ENCODE peak calls at places on chromosomes 5 and 9, in nine cellular contexts. One of them, this sample, is unnamed.

GRCh38 chr5:72036951-72037350 is 70.3 kb upstream of the MAP1B start:
- DNase-seq in ureter: no peak
- DNase-seq in psoas muscle: no peak
- DNase-seq in HuH-7.5: no peak
- DNase-seq in effector memory CD4-positive, alpha-beta T cell: no peak
- DNase-seq in stimulated activated CD8-positive, alpha-beta memory T cell treated with anti-CD3 and anti-CD28 coated beads, Interleukin-2, amount 100 ng/mL, for 48 hours: no peak
- DNase-seq in GM18507: no peak
- DNase-seq in heart right ventricle: no peak
- DNase-seq in ELR: peak
- DNase-seq in this sample: no peak

GRCh38 chr9:134192311-134192950 is 28.1 kb upstream of the RNU6ATAC start:
- DNase-seq in ureter: no peak
- DNase-seq in psoas muscle: peak
- DNase-seq in HuH-7.5: no peak
- DNase-seq in effector memory CD4-positive, alpha-beta T cell: no peak
- DNase-seq in stimulated activated CD8-positive, alpha-beta memory T cell treated with anti-CD3 and anti-CD28 coated beads, Interleukin-2, amount 100 ng/mL, for 48 hours: no peak
- DNase-seq in GM18507: no peak
- DNase-seq in heart right ventricle: no peak
- DNase-seq in ELR: no peak
- DNase-seq in this sample: no peak

GRCh38 chr5:134570365-134570758 is 44.9 kb downstream of the JADE2 start:
- DNase-seq in ureter: no peak
- DNase-seq in psoas muscle: no peak
- DNase-seq in HuH-7.5: no peak
- DNase-seq in effector memory CD4-positive, alpha-beta T cell: no peak
- DNase-seq in stimulated activated CD8-positive, alpha-beta memory T cell treated with anti-CD3 and anti-CD28 coated beads, Interleukin-2, amount 100 ng/mL, for 48 hours: no peak
- DNase-seq in GM18507: no peak
- DNase-seq in heart right ventricle: no peak
- DNase-seq in ELR: no peak
- DNase-seq in this sample: no peak

GRCh38 chr5:170273968-170274710 is 23.4 kb downstream of the LCP2 start:
- DNase-seq in ureter: no peak
- DNase-seq in psoas muscle: no peak
- DNase-seq in HuH-7.5: no peak
- DNase-seq in effector memory CD4-positive, alpha-beta T cell: no peak
- DNase-seq in stimulated activated CD8-positive, alpha-beta memory T cell treated with anti-CD3 and anti-CD28 coated beads, Interleukin-2, amount 100 ng/mL, for 48 hours: no peak
- DNase-seq in GM18507: no peak
- DNase-seq in heart right ventricle: no peak
- DNase-seq in ELR: peak
- DNase-seq in this sample: peak

GRCh38 chr9:124350485-124351263 is 64.6 kb downstream of the PSMB7 start:
- DNase-seq in ureter: no peak
- DNase-seq in psoas muscle: no peak
- DNase-seq in HuH-7.5: peak
- DNase-seq in effector memory CD4-positive, alpha-beta T cell: no peak
- DNase-seq in stimulated activated CD8-positive, alpha-beta memory T cell treated with anti-CD3 and anti-CD28 coated beads, Interleukin-2, amount 100 ng/mL, for 48 hours: no peak
- DNase-seq in GM18507: no peak
- DNase-seq in heart right ventricle: no peak
- DNase-seq in ELR: no peak
- DNase-seq in this sample: no peak

GRCh38 chr5:170192829-170193228 is 40.0 kb upstream of the C5orf58 start:
- DNase-seq in ureter: no peak
- DNase-seq in psoas muscle: no peak
- DNase-seq in HuH-7.5: no peak
- DNase-seq in effector memory CD4-positive, alpha-beta T cell: no peak
- DNase-seq in stimulated activated CD8-positive, alpha-beta memory T cell treated with anti-CD3 and anti-CD28 coated beads, Interleukin-2, amount 100 ng/mL, for 48 hours: no peak
- DNase-seq in GM18507: no peak
- DNase-seq in heart right ventricle: no peak
- DNase-seq in ELR: no peak
- DNase-seq in this sample: no peak

GRCh38 chr9:18115131-18115530 is 358.8 kb upstream of the ADAMTSL1 start:
- DNase-seq in ureter: no peak
- DNase-seq in psoas muscle: no peak
- DNase-seq in HuH-7.5: no peak
- DNase-seq in effector memory CD4-positive, alpha-beta T cell: no peak
- DNase-seq in stimulated activated CD8-positive, alpha-beta memory T cell treated with anti-CD3 and anti-CD28 coated beads, Interleukin-2, amount 100 ng/mL, for 48 hours: no peak
- DNase-seq in GM18507: no peak
- DNase-seq in heart right ventricle: no peak
- DNase-seq in ELR: no peak
- DNase-seq in this sample: no peak

GRCh38 chr5:180343110-180343845 is 9.9 kb downstream of the GFPT2 start:
- DNase-seq in ureter: no peak
- DNase-seq in psoas muscle: no peak
- DNase-seq in HuH-7.5: no peak
- DNase-seq in effector memory CD4-positive, alpha-beta T cell: no peak
- DNase-seq in stimulated activated CD8-positive, alpha-beta memory T cell treated with anti-CD3 and anti-CD28 coated beads, Interleukin-2, amount 100 ng/mL, for 48 hours: no peak
- DNase-seq in GM18507: no peak
- DNase-seq in heart right ventricle: no peak
- DNase-seq in ELR: peak
- DNase-seq in this sample: no peak

GRCh38 chr5:134289509-134290113 is 63.7 kb upstream of the PPP2CA start:
- DNase-seq in ureter: peak
- DNase-seq in psoas muscle: peak
- DNase-seq in HuH-7.5: peak
- DNase-seq in effector memory CD4-positive, alpha-beta T cell: peak
- DNase-seq in stimulated activated CD8-positive, alpha-beta memory T cell treated with anti-CD3 and anti-CD28 coated beads, Interleukin-2, amount 100 ng/mL, for 48 hours: no peak
- DNase-seq in GM18507: peak
- DNase-seq in heart right ventricle: peak
- DNase-seq in ELR: peak
- DNase-seq in this sample: peak

GRCh38 chr5:164562271-164562856 is 1056.9 kb downstream of the MAT2B start:
- DNase-seq in ureter: no peak
- DNase-seq in psoas muscle: no peak
- DNase-seq in HuH-7.5: no peak
- DNase-seq in effector memory CD4-positive, alpha-beta T cell: no peak
- DNase-seq in stimulated activated CD8-positive, alpha-beta memory T cell treated with anti-CD3 and anti-CD28 coated beads, Interleukin-2, amount 100 ng/mL, for 48 hours: no peak
- DNase-seq in GM18507: no peak
- DNase-seq in heart right ventricle: no peak
- DNase-seq in ELR: peak
- DNase-seq in this sample: no peak

GRCh38 chr5:134133213-134133994 is 18.9 kb downstream of the TCF7 start:
- DNase-seq in ureter: no peak
- DNase-seq in psoas muscle: no peak
- DNase-seq in HuH-7.5: no peak
- DNase-seq in effector memory CD4-positive, alpha-beta T cell: no peak
- DNase-seq in stimulated activated CD8-positive, alpha-beta memory T cell treated with anti-CD3 and anti-CD28 coated beads, Interleukin-2, amount 100 ng/mL, for 48 hours: no peak
- DNase-seq in GM18507: no peak
- DNase-seq in heart right ventricle: no peak
- DNase-seq in ELR: no peak
- DNase-seq in this sample: no peak

GRCh38 chr5:93296338-93296737 is 284.7 kb downstream of the NR2F1-AS1 start:
- DNase-seq in ureter: no peak
- DNase-seq in psoas muscle: no peak
- DNase-seq in HuH-7.5: no peak
- DNase-seq in effector memory CD4-positive, alpha-beta T cell: no peak
- DNase-seq in stimulated activated CD8-positive, alpha-beta memory T cell treated with anti-CD3 and anti-CD28 coated beads, Interleukin-2, amount 100 ng/mL, for 48 hours: no peak
- DNase-seq in GM18507: no peak
- DNase-seq in heart right ventricle: no peak
- DNase-seq in ELR: peak
- DNase-seq in this sample: no peak

GRCh38 chr9:20022410-20022809 is 233.6 kb upstream of the SLC24A2 start:
- DNase-seq in ureter: no peak
- DNase-seq in psoas muscle: no peak
- DNase-seq in HuH-7.5: no peak
- DNase-seq in effector memory CD4-positive, alpha-beta T cell: no peak
- DNase-seq in stimulated activated CD8-positive, alpha-beta memory T cell treated with anti-CD3 and anti-CD28 coated beads, Interleukin-2, amount 100 ng/mL, for 48 hours: no peak
- DNase-seq in GM18507: no peak
- DNase-seq in heart right ventricle: no peak
- DNase-seq in ELR: peak
- DNase-seq in this sample: no peak

GRCh38 chr9:36873247-36873875 is 160.7 kb downstream of the PAX5 start:
- DNase-seq in ureter: peak
- DNase-seq in psoas muscle: peak
- DNase-seq in HuH-7.5: peak
- DNase-seq in effector memory CD4-positive, alpha-beta T cell: peak
- DNase-seq in stimulated activated CD8-positive, alpha-beta memory T cell treated with anti-CD3 and anti-CD28 coated beads, Interleukin-2, amount 100 ng/mL, for 48 hours: peak
- DNase-seq in GM18507: peak
- DNase-seq in heart right ventricle: peak
- DNase-seq in ELR: peak
- DNase-seq in this sample: peak

GRCh38 chr9:95036676-95037075 is 280.8 kb downstream of the FANCC start:
- DNase-seq in ureter: no peak
- DNase-seq in psoas muscle: no peak
- DNase-seq in HuH-7.5: no peak
- DNase-seq in effector memory CD4-positive, alpha-beta T cell: no peak
- DNase-seq in stimulated activated CD8-positive, alpha-beta memory T cell treated with anti-CD3 and anti-CD28 coated beads, Interleukin-2, amount 100 ng/mL, for 48 hours: no peak
- DNase-seq in GM18507: no peak
- DNase-seq in heart right ventricle: no peak
- DNase-seq in ELR: no peak
- DNase-seq in this sample: no peak

GRCh38 chr5:177540438-177540837 is 13.9 kb downstream of the FAM193B start:
- DNase-seq in ureter: no peak
- DNase-seq in psoas muscle: no peak
- DNase-seq in HuH-7.5: no peak
- DNase-seq in effector memory CD4-positive, alpha-beta T cell: no peak
- DNase-seq in stimulated activated CD8-positive, alpha-beta memory T cell treated with anti-CD3 and anti-CD28 coated beads, Interleukin-2, amount 100 ng/mL, for 48 hours: no peak
- DNase-seq in GM18507: no peak
- DNase-seq in heart right ventricle: no peak
- DNase-seq in ELR: no peak
- DNase-seq in this sample: no peak

GRCh38 chr9:87086111-87086510 is 138.8 kb upstream of the GAS1 start:
- DNase-seq in ureter: no peak
- DNase-seq in psoas muscle: no peak
- DNase-seq in HuH-7.5: no peak
- DNase-seq in effector memory CD4-positive, alpha-beta T cell: no peak
- DNase-seq in stimulated activated CD8-positive, alpha-beta memory T cell treated with anti-CD3 and anti-CD28 coated beads, Interleukin-2, amount 100 ng/mL, for 48 hours: no peak
- DNase-seq in GM18507: no peak
- DNase-seq in heart right ventricle: peak
- DNase-seq in ELR: no peak
- DNase-seq in this sample: no peak

GRCh38 chr5:167634432-167634831 is 657.0 kb upstream of the WWC1 start:
- DNase-seq in ureter: no peak
- DNase-seq in psoas muscle: no peak
- DNase-seq in HuH-7.5: no peak
- DNase-seq in effector memory CD4-positive, alpha-beta T cell: no peak
- DNase-seq in stimulated activated CD8-positive, alpha-beta memory T cell treated with anti-CD3 and anti-CD28 coated beads, Interleukin-2, amount 100 ng/mL, for 48 hours: no peak
- DNase-seq in GM18507: no peak
- DNase-seq in heart right ventricle: no peak
- DNase-seq in ELR: peak
- DNase-seq in this sample: no peak